ENCODE peak calls at places on chromosomes 12 and 14, in four cellular contexts. I, Z, U and R are unnamed samples.

GRCh38 chr14:37985826-37986470 is 221.8 kb upstream of the SSTR1 start:
- DNase-seq in I (peak; percentile 27), Z (no peak), U (peak; percentile 90), R (no peak)

GRCh38 chr12:95601091-95601490 is 49.8 kb upstream of the USP44 start:
- DNase-seq in I (no peak), Z (no peak), U (no peak), R (no peak)

GRCh38 chr12:57216014-57216891 is at the start of gene NXPH4:
- DNase-seq in I (no peak), Z (no peak), U (peak; percentile 86), R (no peak)

GRCh38 chr14:26448181-26448855 is 149.5 kb downstream of the NOVA1 start:
- DNase-seq in I (no peak), Z (no peak), U (no peak), R (no peak)

GRCh38 chr14:101364503-101365328 is 196.6 kb upstream of the DIO3 start:
- DNase-seq in I (no peak), Z (peak; percentile 97), U (no peak), R (peak; percentile 94)

GRCh38 chr12:75850751-75851462 is 180.7 kb downstream of the PHLDA1 start:
- DNase-seq in I (no peak), Z (no peak), U (no peak), R (no peak)

GRCh38 chr12:68521321-68521839 is 89.3 kb upstream of the RAP1B start:
- DNase-seq in I (no peak), Z (no peak), U (no peak), R (no peak)

GRCh38 chr14:69844171-69844570 is 35.0 kb upstream of the SMOC1 start:
- DNase-seq in I (no peak), Z (no peak), U (no peak), R (no peak)

GRCh38 chr14:91361236-91361811 is 56.3 kb downstream of the CCDC88C start:
- DNase-seq in I (no peak), Z (no peak), U (no peak), R (no peak)

GRCh38 chr12:120362516-120363273 is 6.3 kb downstream of the MSI1 start:
- DNase-seq in I (no peak), Z (no peak), U (no peak), R (no peak)

GRCh38 chr12:56636118-56636674 is 6.1 kb upstream of the BAZ2A start:
- DNase-seq in I (no peak), Z (peak; percentile 91), U (peak; percentile 81), R (peak; percentile 98)

GRCh38 chr14:103594265-103594664 is 31.5 kb downstream of the COA8 start:
- DNase-seq in I (peak; percentile 71), Z (no peak), U (peak; percentile 51), R (no peak)

GRCh38 chr14:105881021-105881930 is 354.9 kb downstream of the TMEM121 start:
- DNase-seq in I (no peak), Z (peak; percentile 6), U (no peak), R (peak; percentile 88)

GRCh38 chr14:77498984-77499527 is 440 bp upstream of the ISM2 start:
- DNase-seq in I (peak; percentile 27), Z (no peak), U (peak; percentile 62), R (no peak)

GRCh38 chr14:104094056-104094708 is 8.7 kb downstream of the ASPG start:
- DNase-seq in I (no peak), Z (no peak), U (peak; percentile 36), R (no peak)

GRCh38 chr12:52976574-52977071 is 27.7 kb downstream of the KRT18 start:
- DNase-seq in I (no peak), Z (no peak), U (peak; percentile 43), R (no peak)

GRCh38 chr12:53493610-53494391 is 5.5 kb downstream of the MAP3K12 start:
- DNase-seq in I (no peak), Z (no peak), U (peak; percentile 40), R (no peak)

GRCh38 chr14:55446127-55446736 is 5.8 kb upstream of the TBPL2 start:
- DNase-seq in I (peak; percentile 82), Z (peak; percentile 65), U (peak; percentile 97), R (no peak)

GRCh38 chr14:32933943-32934890 is 4.5 kb upstream of the NPAS3 start:
- DNase-seq in I (peak; percentile 63), Z (no peak), U (peak; percentile 53), R (no peak)

GRCh38 chr12:88057994-88058718 is 29.0 kb upstream of the C12orf50 start:
- DNase-seq in I (no peak), Z (no peak), U (no peak), R (no peak)

GRCh38 chr12:52442600-52443061 is 8.5 kb upstream of the KRT75 start:
- DNase-seq in I (no peak), Z (no peak), U (peak; percentile 62), R (no peak)

GRCh38 chr14:87992349-87992719 is 648 bp downstream of the GALC start:
- DNase-seq in I (no peak), Z (no peak), U (peak; percentile 50), R (no peak)

DNA sequence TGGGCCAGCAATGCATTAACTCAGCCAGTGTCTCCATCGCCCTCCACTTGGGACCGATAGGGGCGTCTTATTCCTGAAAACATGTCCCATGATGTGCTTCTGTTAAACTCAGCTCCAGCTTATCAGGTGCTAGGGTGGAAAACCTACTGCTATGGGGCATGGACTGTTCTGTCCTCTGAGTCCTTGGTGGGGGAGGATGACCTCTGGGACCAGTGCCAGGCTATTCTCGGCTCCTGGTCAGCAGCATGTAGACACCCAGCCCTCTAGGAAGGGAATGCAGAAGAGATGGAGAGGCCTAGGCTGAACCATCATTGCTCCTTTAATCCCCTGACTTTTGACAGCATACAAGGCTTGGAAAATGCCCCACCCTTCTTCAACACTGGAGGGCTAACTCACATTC is 486.2 kb downstream of the MED13L start:
- DNase-seq in I (no peak), Z (no peak), U (peak; percentile 3), R (no peak)
- H3K4me1 ChIP-seq in I (no peaks in the 10 kb centered on the region), Z (no peaks in the 10 kb centered on the region), U (no peaks in the 10 kb centered on the region), R (no peaks in the 10 kb centered on the region)

GRCh38 chr14:68834816-68835215 is 41.9 kb upstream of the ZFP36L1 start:
- DNase-seq in I (no peak), Z (no peak), U (no peak), R (no peak)
- H3K27ac ChIP-seq in I (no peak overlapping the region), Z (no peak overlapping the region), U (no peak overlapping the region), R (no peak overlapping the region)

GRCh38 chr14:99192823-99193222 is 79.2 kb downstream of the BCL11B start:
- DNase-seq in I (no peak), Z (no peak), U (no peak), R (no peak)

GRCh38 chr14:99194136-99194535 is 77.9 kb downstream of the BCL11B start:
- DNase-seq in I (no peak), Z (no peak), U (no peak), R (no peak)

GRCh38 chr14:99196310-99196650 is 75.7 kb downstream of the BCL11B start:
- DNase-seq in I (no peak), Z (no peak), U (no peak), R (no peak)

GRCh38 chr14:99195602-99196309 is 76.2 kb downstream of the BCL11B start:
- DNase-seq in I (no peak), Z (no peak), U (no peak), R (no peak)

DNA sequence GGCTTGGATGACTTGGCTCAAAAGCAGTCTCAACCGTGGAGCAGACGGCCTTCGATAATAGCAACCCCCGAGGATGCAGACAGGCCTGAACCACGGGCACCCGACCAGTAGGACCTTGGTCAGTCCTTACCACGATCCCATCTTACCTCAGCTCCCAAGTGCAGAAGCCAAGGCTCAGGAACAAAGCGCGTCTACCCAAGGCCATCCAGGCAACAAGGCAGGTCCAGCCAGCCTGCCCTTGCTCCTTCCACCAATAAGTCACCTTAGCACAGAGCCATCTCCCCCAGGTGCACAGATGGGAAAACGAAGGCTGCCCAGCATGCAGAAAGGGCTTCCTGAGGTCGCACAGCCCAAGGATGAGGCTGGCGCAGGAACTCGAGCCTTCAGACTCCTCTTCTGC is 77.3 kb downstream of the BCL11B start:
- DNase-seq in I (no peak), Z (no peak), U (no peak), R (no peak)
- H3K4me1 ChIP-seq in I (no peaks in the 10 kb centered on the region), Z (peaks cover 4% of the 10 kb centered on the region), U (peaks cover 31% of the 10 kb centered on the region), R (peaks cover 20% of the 10 kb centered on the region)

GRCh38 chr12:127966331-127966730 is 300.6 kb upstream of the TMEM132C start:
- DNase-seq in I (no peak), Z (no peak), U (no peak), R (no peak)
- H3K27ac ChIP-seq in I (no peak overlapping the region), Z (no peak overlapping the region), U (no peak overlapping the region), R (no peak overlapping the region)

GRCh38 chr14:35988550-35988949 is 162.4 kb downstream of the BRMS1L start:
- DNase-seq in I (no peak), Z (no peak), U (no peak), R (no peak)
- H3K4me1 ChIP-seq in I (no peaks in the 10 kb centered on the region), Z (no peaks in the 10 kb centered on the region), U (peaks cover 5% of the 10 kb centered on the region), R (no peaks in the 10 kb centered on the region)